ENCODE peak calls at places on chromosomes 12 and 14, in ten cellular contexts. One of them, this sample, is unnamed. For H3K4me1, the result is how much of the 10 kb centered on the place peaks cover.

GRCh38 chr12:13130981-13131380 is 27.5 kb upstream of the GSG1 start:
- DNase-seq in NT2/D1: no peak
- DNase-seq in IMR-90: no peak
- DNase-seq in mesenchymal stem cell: no peak
- DNase-seq in left ventricle myocardium inferior: no peak
- DNase-seq in HepG2: no peak
- DNase-seq in ascending aorta: no peak
- DNase-seq in psoas muscle: no peak
- DNase-seq in CD4-positive, CD25-positive, alpha-beta regulatory T cell: no peak
- DNase-seq in endothelial cell of umbilical vein: no peak
- DNase-seq in this sample: no peak

GRCh38 chr12:24584032-24584675 is 364.7 kb downstream of the BCAT1 start:
- DNase-seq in NT2/D1: no peak
- DNase-seq in IMR-90: no peak
- DNase-seq in mesenchymal stem cell: no peak
- DNase-seq in left ventricle myocardium inferior: no peak
- DNase-seq in HepG2: no peak
- DNase-seq in ascending aorta: no peak
- DNase-seq in psoas muscle: no peak
- DNase-seq in CD4-positive, CD25-positive, alpha-beta regulatory T cell: no peak
- DNase-seq in endothelial cell of umbilical vein: no peak
- DNase-seq in this sample: no peak

GRCh38 chr12:16946691-16947090 is 340.7 kb upstream of the LMO3 start:
- DNase-seq in NT2/D1: no peak
- DNase-seq in IMR-90: no peak
- DNase-seq in mesenchymal stem cell: no peak
- DNase-seq in left ventricle myocardium inferior: no peak
- DNase-seq in HepG2: no peak
- DNase-seq in ascending aorta: no peak
- DNase-seq in psoas muscle: no peak
- DNase-seq in CD4-positive, CD25-positive, alpha-beta regulatory T cell: no peak
- DNase-seq in endothelial cell of umbilical vein: no peak
- DNase-seq in this sample: no peak

GRCh38 chr14:23550827-23551265 is 719 bp downstream of the ZFHX2 start:
- DNase-seq in NT2/D1: no peak
- DNase-seq in IMR-90: peak
- DNase-seq in mesenchymal stem cell: no peak
- DNase-seq in left ventricle myocardium inferior: peak
- DNase-seq in HepG2: no peak
- DNase-seq in ascending aorta: no peak
- DNase-seq in psoas muscle: peak
- DNase-seq in CD4-positive, CD25-positive, alpha-beta regulatory T cell: no peak
- DNase-seq in endothelial cell of umbilical vein: no peak
- DNase-seq in this sample: no peak

GRCh38 chr12:28527631-28528249 is 337.5 kb downstream of the CCDC91 start:
- DNase-seq in NT2/D1: no peak
- DNase-seq in IMR-90: no peak
- DNase-seq in mesenchymal stem cell: no peak
- DNase-seq in left ventricle myocardium inferior: no peak
- DNase-seq in HepG2: no peak
- DNase-seq in ascending aorta: no peak
- DNase-seq in psoas muscle: no peak
- DNase-seq in CD4-positive, CD25-positive, alpha-beta regulatory T cell: no peak
- DNase-seq in endothelial cell of umbilical vein: no peak
- DNase-seq in this sample: no peak

GRCh38 chr12:42935756-42936155 is 346.2 kb upstream of the PRICKLE1 start:
- DNase-seq in NT2/D1: no peak
- DNase-seq in IMR-90: peak
- DNase-seq in mesenchymal stem cell: peak
- DNase-seq in left ventricle myocardium inferior: no peak
- DNase-seq in HepG2: no peak
- DNase-seq in ascending aorta: no peak
- DNase-seq in psoas muscle: no peak
- DNase-seq in CD4-positive, CD25-positive, alpha-beta regulatory T cell: no peak
- DNase-seq in endothelial cell of umbilical vein: no peak
- DNase-seq in this sample: no peak

GRCh38 chr12:110079477-110080400 is 31.4 kb upstream of the C12orf76 start:
- DNase-seq in NT2/D1: no peak
- DNase-seq in IMR-90: peak
- DNase-seq in mesenchymal stem cell: peak
- DNase-seq in left ventricle myocardium inferior: peak
- DNase-seq in HepG2: peak
- DNase-seq in ascending aorta: peak
- DNase-seq in psoas muscle: peak
- DNase-seq in CD4-positive, CD25-positive, alpha-beta regulatory T cell: peak
- DNase-seq in endothelial cell of umbilical vein: peak
- DNase-seq in this sample: peak

GRCh38 chr12:95529693-95530225 is 21.5 kb downstream of the USP44 start:
- DNase-seq in NT2/D1: no peak
- DNase-seq in IMR-90: no peak
- DNase-seq in mesenchymal stem cell: no peak
- DNase-seq in left ventricle myocardium inferior: no peak
- DNase-seq in HepG2: no peak
- DNase-seq in ascending aorta: no peak
- DNase-seq in psoas muscle: no peak
- DNase-seq in CD4-positive, CD25-positive, alpha-beta regulatory T cell: no peak
- DNase-seq in endothelial cell of umbilical vein: no peak
- DNase-seq in this sample: no peak

GRCh38 chr14:92866181-92866752 is 56.7 kb upstream of the CHGA start:
- DNase-seq in NT2/D1: no peak
- DNase-seq in IMR-90: peak
- DNase-seq in mesenchymal stem cell: no peak
- DNase-seq in left ventricle myocardium inferior: no peak
- DNase-seq in HepG2: no peak
- DNase-seq in ascending aorta: no peak
- DNase-seq in psoas muscle: no peak
- DNase-seq in CD4-positive, CD25-positive, alpha-beta regulatory T cell: no peak
- DNase-seq in endothelial cell of umbilical vein: peak
- DNase-seq in this sample: no peak

DNA sequence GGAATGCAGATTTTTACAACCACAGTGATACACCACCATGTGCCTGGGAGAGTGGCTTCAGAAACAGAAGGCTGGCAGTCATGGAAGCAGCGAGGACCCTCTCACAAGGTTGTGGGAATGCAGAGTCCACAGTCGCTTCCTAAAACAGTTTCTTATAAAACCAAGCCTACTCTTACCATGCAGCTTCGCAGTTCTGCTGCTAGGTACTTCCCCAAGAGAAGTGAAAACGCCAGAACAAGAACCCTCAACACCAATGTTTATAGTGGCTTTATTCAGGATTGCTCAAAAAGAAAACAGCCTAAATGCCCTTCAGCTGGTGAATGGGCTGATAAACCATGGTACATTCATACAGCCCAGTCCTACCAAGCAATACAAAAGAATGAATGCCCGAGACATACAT is 87.2 kb downstream of the DDX51 start:
- DNase-seq in NT2/D1: no peak
- DNase-seq in IMR-90: no peak
- DNase-seq in mesenchymal stem cell: no peak
- DNase-seq in left ventricle myocardium inferior: no peak
- DNase-seq in HepG2: no peak
- DNase-seq in ascending aorta: no peak
- DNase-seq in psoas muscle: no peak
- DNase-seq in CD4-positive, CD25-positive, alpha-beta regulatory T cell: no peak
- DNase-seq in endothelial cell of umbilical vein: no peak
- DNase-seq in this sample: no peak
- H3K4me1 ChIP-seq in NT2/D1: under half
- H3K4me1 ChIP-seq in IMR-90: under half
- H3K4me1 ChIP-seq in mesenchymal stem cell: under half
- H3K4me1 ChIP-seq in left ventricle myocardium inferior: under half
- H3K4me1 ChIP-seq in HepG2: under half
- H3K4me1 ChIP-seq in ascending aorta: under half
- H3K4me1 ChIP-seq in psoas muscle: under half
- H3K4me1 ChIP-seq in CD4-positive, CD25-positive, alpha-beta regulatory T cell: under half
- H3K4me1 ChIP-seq in endothelial cell of umbilical vein: under half
- H3K4me1 ChIP-seq in this sample: under half

DNA sequence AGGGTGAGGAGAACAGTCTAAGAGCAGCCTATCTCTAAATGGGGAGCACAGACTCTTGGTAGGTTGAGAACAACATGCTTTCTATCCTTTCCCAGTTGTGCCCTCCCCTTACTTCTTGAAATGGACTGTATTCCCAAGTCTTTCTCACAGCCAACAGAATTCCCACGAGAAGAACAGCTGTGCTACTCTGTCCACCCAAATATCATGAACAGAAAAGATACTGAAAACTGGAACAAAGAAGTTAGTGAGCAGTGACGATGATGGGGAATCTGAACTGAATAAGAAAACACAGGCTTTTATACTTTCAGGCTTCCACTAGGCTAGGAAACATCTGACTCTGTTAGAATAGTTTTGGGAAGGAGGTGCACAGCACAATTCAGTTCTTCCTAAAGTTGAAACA is 3.4 kb downstream of the NACA start:
- DNase-seq in NT2/D1: no peak
- DNase-seq in IMR-90: no peak
- DNase-seq in mesenchymal stem cell: no peak
- DNase-seq in left ventricle myocardium inferior: no peak
- DNase-seq in HepG2: no peak
- DNase-seq in ascending aorta: no peak
- DNase-seq in psoas muscle: no peak
- DNase-seq in CD4-positive, CD25-positive, alpha-beta regulatory T cell: no peak
- DNase-seq in endothelial cell of umbilical vein: no peak
- DNase-seq in this sample: no peak
- H3K4me3 ChIP-seq in NT2/D1: peak
- H3K4me3 ChIP-seq in IMR-90: no peak
- H3K4me3 ChIP-seq in mesenchymal stem cell: peak
- H3K4me3 ChIP-seq in left ventricle myocardium inferior: peak
- H3K4me3 ChIP-seq in HepG2: peak
- H3K4me3 ChIP-seq in ascending aorta: peak
- H3K4me3 ChIP-seq in psoas muscle: peak
- H3K4me3 ChIP-seq in CD4-positive, CD25-positive, alpha-beta regulatory T cell: peak
- H3K4me3 ChIP-seq in endothelial cell of umbilical vein: no peak
- H3K4me3 ChIP-seq in this sample: no peak

GRCh38 chr12:49673446-49674317 is 33.5 kb downstream of the FMNL3 start:
- DNase-seq in NT2/D1: no peak
- DNase-seq in IMR-90: peak
- DNase-seq in mesenchymal stem cell: peak
- DNase-seq in left ventricle myocardium inferior: peak
- DNase-seq in HepG2: peak
- DNase-seq in ascending aorta: peak
- DNase-seq in psoas muscle: peak
- DNase-seq in CD4-positive, CD25-positive, alpha-beta regulatory T cell: peak
- DNase-seq in endothelial cell of umbilical vein: peak
- DNase-seq in this sample: peak
- H3K4me1 ChIP-seq in NT2/D1: under half
- H3K4me1 ChIP-seq in IMR-90: under half
- H3K4me1 ChIP-seq in mesenchymal stem cell: under half
- H3K4me1 ChIP-seq in left ventricle myocardium inferior: half or more
- H3K4me1 ChIP-seq in HepG2: under half
- H3K4me1 ChIP-seq in ascending aorta: under half
- H3K4me1 ChIP-seq in psoas muscle: half or more
- H3K4me1 ChIP-seq in CD4-positive, CD25-positive, alpha-beta regulatory T cell: half or more
- H3K4me1 ChIP-seq in endothelial cell of umbilical vein: under half
- H3K4me1 ChIP-seq in this sample: under half

DNA sequence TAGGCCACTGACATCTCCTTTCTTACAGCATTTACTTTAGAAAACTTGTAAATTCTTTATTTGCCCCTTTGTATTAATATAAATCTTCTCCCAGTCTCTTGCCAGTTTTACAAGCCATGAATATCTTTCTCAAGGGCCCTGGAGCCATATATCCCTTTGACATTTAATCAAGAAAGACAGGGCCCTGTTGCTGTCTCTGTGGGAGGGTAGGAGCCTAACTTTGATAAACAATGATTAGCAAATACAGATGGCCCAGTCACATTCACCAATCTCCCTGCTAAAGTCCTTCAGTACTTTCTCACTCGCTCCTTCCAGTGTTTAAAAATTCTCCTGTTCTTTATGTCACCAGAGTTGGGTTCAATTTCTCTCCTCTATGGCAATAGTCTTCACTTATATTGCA is 479.8 kb upstream of the USP15 start:
- DNase-seq in NT2/D1: no peak
- DNase-seq in IMR-90: no peak
- DNase-seq in mesenchymal stem cell: no peak
- DNase-seq in left ventricle myocardium inferior: no peak
- DNase-seq in HepG2: no peak
- DNase-seq in ascending aorta: no peak
- DNase-seq in psoas muscle: no peak
- DNase-seq in CD4-positive, CD25-positive, alpha-beta regulatory T cell: no peak
- DNase-seq in endothelial cell of umbilical vein: no peak
- DNase-seq in this sample: no peak
- H3K4me3 ChIP-seq in NT2/D1: no peak
- H3K4me3 ChIP-seq in IMR-90: no peak
- H3K4me3 ChIP-seq in mesenchymal stem cell: no peak
- H3K4me3 ChIP-seq in left ventricle myocardium inferior: no peak
- H3K4me3 ChIP-seq in HepG2: no peak
- H3K4me3 ChIP-seq in ascending aorta: no peak
- H3K4me3 ChIP-seq in psoas muscle: no peak
- H3K4me3 ChIP-seq in CD4-positive, CD25-positive, alpha-beta regulatory T cell: no peak
- H3K4me3 ChIP-seq in endothelial cell of umbilical vein: no peak
- H3K4me3 ChIP-seq in this sample: no peak